ENCODE peak calls at places on chromosomes 1 and 21, in eight cellular contexts. One of them, this sample, is unnamed.

GRCh38 chr1:183100575-183100974 is 77.4 kb downstream of the LAMC1 start:
- DNase-seq in CD4-positive, alpha-beta memory T cell: no peak
- DNase-seq in AG20443: no peak
- DNase-seq in tibial artery: no peak
- DNase-seq in astrocyte of the spinal cord: no peak
- DNase-seq in anterior cingulate cortex: no peak
- DNase-seq in M059J: no peak
- DNase-seq in cardiac muscle cell: no peak
- DNase-seq in this sample: no peak

GRCh38 chr21:20701235-20701634 is 297.0 kb upstream of the NCAM2 start:
- DNase-seq in CD4-positive, alpha-beta memory T cell: no peak
- DNase-seq in AG20443: no peak
- DNase-seq in tibial artery: no peak
- DNase-seq in astrocyte of the spinal cord: no peak
- DNase-seq in anterior cingulate cortex: no peak
- DNase-seq in M059J: no peak
- DNase-seq in cardiac muscle cell: no peak
- DNase-seq in this sample: no peak

GRCh38 chr1:215082532-215083407 is at the start of gene KCNK2:
- DNase-seq in CD4-positive, alpha-beta memory T cell: no peak
- DNase-seq in AG20443: peak
- DNase-seq in tibial artery: no peak
- DNase-seq in astrocyte of the spinal cord: no peak
- DNase-seq in anterior cingulate cortex: peak
- DNase-seq in M059J: peak
- DNase-seq in cardiac muscle cell: peak
- DNase-seq in this sample: no peak

GRCh38 chr1:8862528-8862927 is 16.0 kb downstream of the ENO1 start:
- DNase-seq in CD4-positive, alpha-beta memory T cell: no peak
- DNase-seq in AG20443: no peak
- DNase-seq in tibial artery: no peak
- DNase-seq in astrocyte of the spinal cord: no peak
- DNase-seq in anterior cingulate cortex: no peak
- DNase-seq in M059J: no peak
- DNase-seq in cardiac muscle cell: no peak
- DNase-seq in this sample: no peak

GRCh38 chr1:11690669-11691301 is 725 bp upstream of the DRAXIN start:
- DNase-seq in CD4-positive, alpha-beta memory T cell: no peak
- DNase-seq in AG20443: no peak
- DNase-seq in tibial artery: no peak
- DNase-seq in astrocyte of the spinal cord: no peak
- DNase-seq in anterior cingulate cortex: no peak
- DNase-seq in M059J: no peak
- DNase-seq in cardiac muscle cell: peak
- DNase-seq in this sample: no peak

GRCh38 chr1:46941135-46941694 is at the start of gene CYP4A11:
- DNase-seq in CD4-positive, alpha-beta memory T cell: no peak
- DNase-seq in AG20443: no peak
- DNase-seq in tibial artery: no peak
- DNase-seq in astrocyte of the spinal cord: no peak
- DNase-seq in anterior cingulate cortex: no peak
- DNase-seq in M059J: no peak
- DNase-seq in cardiac muscle cell: no peak
- DNase-seq in this sample: no peak

GRCh38 chr1:36099681-36100341 is 11.1 kb downstream of the ADPRS start:
- DNase-seq in CD4-positive, alpha-beta memory T cell: peak
- DNase-seq in AG20443: peak
- DNase-seq in tibial artery: peak
- DNase-seq in astrocyte of the spinal cord: peak
- DNase-seq in anterior cingulate cortex: peak
- DNase-seq in M059J: peak
- DNase-seq in cardiac muscle cell: peak
- DNase-seq in this sample: peak

GRCh38 chr21:30831194-30831765 is 1.7 kb upstream of the KRTAP7-1 start:
- DNase-seq in CD4-positive, alpha-beta memory T cell: peak
- DNase-seq in AG20443: no peak
- DNase-seq in tibial artery: no peak
- DNase-seq in astrocyte of the spinal cord: no peak
- DNase-seq in anterior cingulate cortex: no peak
- DNase-seq in M059J: no peak
- DNase-seq in cardiac muscle cell: peak
- DNase-seq in this sample: no peak

GRCh38 chr1:59413327-59413720 is 116.4 kb downstream of the FGGY start:
- DNase-seq in CD4-positive, alpha-beta memory T cell: no peak
- DNase-seq in AG20443: no peak
- DNase-seq in tibial artery: no peak
- DNase-seq in astrocyte of the spinal cord: no peak
- DNase-seq in anterior cingulate cortex: no peak
- DNase-seq in M059J: no peak
- DNase-seq in cardiac muscle cell: no peak
- DNase-seq in this sample: no peak

GRCh38 chr1:93756656-93757055 is 75.0 kb upstream of the BCAR3 start:
- DNase-seq in CD4-positive, alpha-beta memory T cell: no peak
- DNase-seq in AG20443: no peak
- DNase-seq in tibial artery: no peak
- DNase-seq in astrocyte of the spinal cord: no peak
- DNase-seq in anterior cingulate cortex: no peak
- DNase-seq in M059J: peak
- DNase-seq in cardiac muscle cell: no peak
- DNase-seq in this sample: no peak

GRCh38 chr1:6961289-6961688 is 176.0 kb downstream of the CAMTA1 start:
- DNase-seq in CD4-positive, alpha-beta memory T cell: no peak
- DNase-seq in AG20443: no peak
- DNase-seq in tibial artery: no peak
- DNase-seq in astrocyte of the spinal cord: no peak
- DNase-seq in anterior cingulate cortex: no peak
- DNase-seq in M059J: peak
- DNase-seq in cardiac muscle cell: no peak
- DNase-seq in this sample: no peak

GRCh38 chr1:67599085-67599484 is 85.9 kb upstream of the GADD45A start:
- DNase-seq in CD4-positive, alpha-beta memory T cell: no peak
- DNase-seq in AG20443: peak
- DNase-seq in tibial artery: no peak
- DNase-seq in astrocyte of the spinal cord: no peak
- DNase-seq in anterior cingulate cortex: no peak
- DNase-seq in M059J: peak
- DNase-seq in cardiac muscle cell: peak
- DNase-seq in this sample: no peak

GRCh38 chr1:173268261-173268660 is 61.1 kb upstream of the TNFSF4 start:
- DNase-seq in CD4-positive, alpha-beta memory T cell: no peak
- DNase-seq in AG20443: no peak
- DNase-seq in tibial artery: no peak
- DNase-seq in astrocyte of the spinal cord: no peak
- DNase-seq in anterior cingulate cortex: no peak
- DNase-seq in M059J: no peak
- DNase-seq in cardiac muscle cell: no peak
- DNase-seq in this sample: no peak

GRCh38 chr1:38991638-38992449 is 768 bp downstream of the AKIRIN1 start:
- DNase-seq in CD4-positive, alpha-beta memory T cell: no peak
- DNase-seq in AG20443: peak
- DNase-seq in tibial artery: peak
- DNase-seq in astrocyte of the spinal cord: no peak
- DNase-seq in anterior cingulate cortex: peak
- DNase-seq in M059J: peak
- DNase-seq in cardiac muscle cell: peak
- DNase-seq in this sample: peak

GRCh38 chr1:40625076-40625475 is 40.4 kb downstream of the RIMS3 start:
- DNase-seq in CD4-positive, alpha-beta memory T cell: no peak
- DNase-seq in AG20443: peak
- DNase-seq in tibial artery: no peak
- DNase-seq in astrocyte of the spinal cord: peak
- DNase-seq in anterior cingulate cortex: no peak
- DNase-seq in M059J: peak
- DNase-seq in cardiac muscle cell: peak
- DNase-seq in this sample: no peak

GRCh38 chr1:42931108-42931539 is 27.5 kb downstream of the SLC2A1 start:
- DNase-seq in CD4-positive, alpha-beta memory T cell: peak
- DNase-seq in AG20443: peak
- DNase-seq in tibial artery: no peak
- DNase-seq in astrocyte of the spinal cord: no peak
- DNase-seq in anterior cingulate cortex: no peak
- DNase-seq in M059J: peak
- DNase-seq in cardiac muscle cell: peak
- DNase-seq in this sample: peak

GRCh38 chr1:31723828-31724359 is 20.1 kb upstream of the COL16A1 start:
- DNase-seq in CD4-positive, alpha-beta memory T cell: peak
- DNase-seq in AG20443: peak
- DNase-seq in tibial artery: peak
- DNase-seq in astrocyte of the spinal cord: peak
- DNase-seq in anterior cingulate cortex: peak
- DNase-seq in M059J: peak
- DNase-seq in cardiac muscle cell: peak
- DNase-seq in this sample: no peak

GRCh38 chr1:203124546-203125317 is 2.8 kb upstream of the ADORA1 start:
- DNase-seq in CD4-positive, alpha-beta memory T cell: no peak
- DNase-seq in AG20443: no peak
- DNase-seq in tibial artery: no peak
- DNase-seq in astrocyte of the spinal cord: no peak
- DNase-seq in anterior cingulate cortex: no peak
- DNase-seq in M059J: peak
- DNase-seq in cardiac muscle cell: no peak
- DNase-seq in this sample: no peak

GRCh38 chr21:34054259-34054658 is 19.1 kb upstream of the MRPS6 start:
- DNase-seq in CD4-positive, alpha-beta memory T cell: no peak
- DNase-seq in AG20443: no peak
- DNase-seq in tibial artery: no peak
- DNase-seq in astrocyte of the spinal cord: no peak
- DNase-seq in anterior cingulate cortex: no peak
- DNase-seq in M059J: no peak
- DNase-seq in cardiac muscle cell: no peak
- DNase-seq in this sample: no peak

This sample was measured in C1 segment of cervical spinal cord.